ENCODE peak calls at places on chromosomes 2 and 18, in seven cellular contexts. E is kidney tubule cell, W is NCI-H1092 treated with DMSO at 0.1 percent for 48 hours, A is NCI-H345, H is activated T-cell treated with anti-CD3 and anti-CD28 coated beads for 24 hours, S is substantia nigra, R is GM12891. C is an unnamed sample.

GRCh38 chr18:60038731-60039130 is 138.9 kb downstream of the PMAIP1 start:
- DNase-seq in S (no peak), H (no peak), R (no peak), A (no peak), W (no peak), E (no peak), C (no peak)

GRCh38 chr2:240935101-240935876 is 29.2 kb downstream of the CROCC2 start:
- DNase-seq in A (no peak), H (no peak), W (no peak), R (no peak), E (no peak), S (no peak), C (no peak)

GRCh38 chr18:44733069-44733753 is 52.5 kb downstream of the SETBP1 start:
- DNase-seq in W (no peak), H (peak), E (peak), A (no peak), S (no peak), R (no peak), C (no peak)

GRCh38 chr2:105768961-105769452 is 24.3 kb downstream of the NCK2 start:
- DNase-seq in E (peak), W (no peak), H (no peak), R (no peak), S (no peak), A (no peak), C (no peak)

GRCh38 chr2:170253721-170254230 is 75.8 kb downstream of the MYO3B start:
- DNase-seq in S (no peak), A (no peak), R (no peak), E (no peak), W (no peak), H (no peak), C (no peak)

GRCh38 chr2:205659922-205660321 is 22.4 kb upstream of the NRP2 start:
- DNase-seq in E (no peak), A (peak), W (no peak), H (no peak), S (no peak), R (no peak), C (no peak)

GRCh38 chr2:219569041-219569440 is 2.3 kb downstream of the OBSL1 start:
- DNase-seq in H (no peak), A (no peak), R (no peak), S (no peak), W (no peak), E (peak), C (no peak)

GRCh38 chr2:172083725-172084483 is 1.4 kb upstream of the DLX1 start:
- DNase-seq in W (peak), E (no peak), R (no peak), S (no peak), A (no peak), H (no peak), C (no peak)

GRCh38 chr18:45169610-45170009 is 445.7 kb upstream of the SLC14A2 start:
- DNase-seq in R (no peak), E (peak), H (no peak), A (no peak), W (no peak), S (no peak), C (no peak)

GRCh38 chr18:78727877-78728276 is 251.7 kb upstream of the SALL3 start:
- DNase-seq in S (no peak), R (no peak), W (no peak), E (no peak), A (no peak), H (no peak), C (no peak)

GRCh38 chr18:1495387-1495786 is 590.7 kb downstream of the ADCYAP1 start:
- DNase-seq in W (no peak), S (no peak), H (no peak), E (no peak), A (no peak), R (no peak), C (no peak)

GRCh38 chr18:48328473-48329205 is 80.5 kb downstream of the ZBTB7C start:
- DNase-seq in R (no peak), S (no peak), W (no peak), E (peak), H (no peak), A (no peak), C (no peak)

GRCh38 chr2:220188031-220188430 is 560.6 kb downstream of the SLC4A3 start:
- DNase-seq in R (no peak), W (no peak), S (no peak), E (peak), H (no peak), A (no peak), C (no peak)

GRCh38 chr2:65377556-65378307 is 54.7 kb downstream of the SPRED2 start:
- DNase-seq in H (no peak), E (peak), R (no peak), A (no peak), W (no peak), S (no peak), C (no peak)